ENCODE peak calls at places on chromosomes 16 and 17, in four cellular contexts. A, N, O and P are unnamed samples.

GRCh38 chr17:77127735-77128361 is 12.9 kb upstream of the SEC14L1 start:
- DNase-seq in A (no peak), N (no peak), O (no peak), P (no peak)

GRCh38 chr16:85422374-85423185 is 190.5 kb upstream of the GSE1 start:
- DNase-seq in O (peak; percentile 24), A (no peak), N (no peak), P (no peak)

GRCh38 chr16:53922805-53923645 is 219.1 kb downstream of the FTO start:
- DNase-seq in O (no peak), N (no peak), A (no peak), P (peak; percentile 79)

GRCh38 chr16:61421111-61421510 is 615.1 kb downstream of the CDH8 start:
- DNase-seq in O (no peak), A (peak; percentile 13), N (no peak), P (no peak)

GRCh38 chr16:80129791-80130190 is 411.0 kb upstream of the DYNLRB2 start:
- DNase-seq in O (no peak), N (no peak), A (no peak), P (no peak)

GRCh38 chr16:11034005-11034404 is 89.6 kb downstream of the CLEC16A start:
- DNase-seq in O (no peak), A (no peak), N (no peak), P (no peak)

GRCh38 chr17:58268774-58269556 is 11.8 kb downstream of the MPO start:
- DNase-seq in O (no peak), A (no peak), N (no peak), P (no peak)

GRCh38 chr17:47735536-47736011 is 2.5 kb downstream of the TBX21 start:
- DNase-seq in O (no peak), A (no peak), N (no peak), P (no peak)

GRCh38 chr16:76668207-76668725 is 391.1 kb downstream of the CNTNAP4 start:
- DNase-seq in A (no peak), O (no peak), N (no peak), P (no peak)

GRCh38 chr17:73340093-73340596 is 28.3 kb upstream of the CDC42EP4 start:
- DNase-seq in A (no peak), O (no peak), N (peak; percentile 70), P (no peak)

GRCh38 chr16:49756971-49757743 is 98.8 kb downstream of the ZNF423 start:
- DNase-seq in O (no peak), N (no peak), A (no peak), P (no peak)

GRCh38 chr16:4984174-4985000 is 26.3 kb downstream of the SEC14L5 start:
- DNase-seq in N (no peak), O (no peak), A (no peak), P (no peak)

GRCh38 chr16:1991588-1992474 is 2.1 kb downstream of the SYNGR3 start:
- DNase-seq in N (no peak), A (peak; percentile 87), O (peak; percentile 76), P (no peak)

GRCh38 chr17:9151091-9151490 is 129.8 kb downstream of the NTN1 start:
- DNase-seq in A (peak; percentile 17), O (no peak), N (peak; percentile 5), P (no peak)

GRCh38 chr17:61399131-61400057 is at the start of gene TBX2:
- DNase-seq in O (no peak), A (no peak), N (peak; percentile 92), P (no peak)

GRCh38 chr17:8628172-8628571 is 2.4 kb downstream of the MYH10 start:
- DNase-seq in O (no peak), N (no peak), A (no peak), P (no peak)

GRCh38 chr17:6427284-6427781 is 7.6 kb downstream of the AIPL1 start:
- DNase-seq in O (no peak), N (no peak), A (no peak), P (no peak)

GRCh38 chr17:55693244-55694216 is 29.1 kb downstream of the TMEM100 start:
- DNase-seq in O (no peak), N (no peak), A (no peak), P (no peak)

GRCh38 chr16:58020628-58021521 is 4.7 kb upstream of the MMP15 start:
- DNase-seq in N (no peak), O (peak; percentile 21), A (peak; percentile 61), P (peak; percentile 17)

GRCh38 chr16:66115373-66115772 is 251.1 kb upstream of the CDH5 start:
- DNase-seq in N (no peak), A (no peak), O (no peak), P (no peak)

GRCh38 chr16:625402-626173 is 5.2 kb upstream of the WFIKKN1 start:
- DNase-seq in N (no peak), O (no peak), A (no peak), P (no peak)

GRCh38 chr16:31537362-31537921 is 9.7 kb downstream of the AHSP start:
- DNase-seq in O (no peak), A (no peak), N (no peak), P (no peak)

GRCh38 chr17:4187076-4187475 is 44.1 kb downstream of the CYB5D2 start:
- DNase-seq in O (no peak), N (no peak), A (no peak), P (no peak)

GRCh38 chr17:10135539-10136257 is 62.7 kb downstream of the GAS7 start:
- DNase-seq in O (no peak), N (no peak), A (no peak), P (no peak)

GRCh38 chr16:24729967-24730815 is 740 bp downstream of the TNRC6A start:
- DNase-seq in O (no peak), N (peak; percentile 19), A (peak; percentile 35), P (no peak)

GRCh38 chr17:82006468-82007227 is 16.0 kb downstream of the CENPX start:
- DNase-seq in N (no peak), A (peak; percentile 52), O (peak; percentile 27), P (no peak)